ENCODE peak calls at places on chromosomes 12 and 14, in five cellular contexts. B is Karpas-422, Z is COR-L47, M is LoVo, T is activated T-cell treated with anti-CD3 and anti-CD28 coated beads for 1 hour. L is an unnamed sample.

GRCh38 chr12:10641735-10642500 is 28.5 kb upstream of the MAGOHB start:
- DNase-seq in T (no peak), B (no peak), M (peak; percentile 10), Z (no peak), L (no peak)

GRCh38 chr14:85634205-85634604 is 104.3 kb downstream of the FLRT2 start:
- DNase-seq in Z (no peak), B (no peak), M (no peak), T (no peak), L (no peak)

GRCh38 chr14:55482936-55483605 is 42.7 kb upstream of the TBPL2 start:
- DNase-seq in T (no peak), B (no peak), Z (no peak), M (no peak), L (no peak)

GRCh38 chr14:21063479-21063878 is 5.9 kb downstream of the RNASE8 start:
- DNase-seq in B (no peak), Z (no peak), T (no peak), M (no peak), L (no peak)

GRCh38 chr12:62744551-62744950 is 190.4 kb downstream of the PPM1H start:
- DNase-seq in Z (no peak), B (no peak), T (no peak), M (no peak), L (peak; percentile 63)

GRCh38 chr12:52351196-52352059 is 15.9 kb downstream of the KRT85 start:
- DNase-seq in Z (no peak), M (no peak), T (peak; percentile 42), B (no peak), L (no peak)

GRCh38 chr12:662541-663292 is 528 bp downstream of the NINJ2 start:
- DNase-seq in T (no peak), Z (no peak), M (no peak), B (peak; percentile 49), L (peak; percentile 20)

GRCh38 chr12:107238276-107238675 is 144.9 kb upstream of the CRY1 start:
- DNase-seq in M (no peak), Z (no peak), T (no peak), B (no peak), L (no peak)

GRCh38 chr14:50010752-50011151 is 105.6 kb downstream of the VCPKMT start:
- DNase-seq in Z (no peak), T (no peak), B (no peak), M (no peak), L (no peak)

GRCh38 chr14:99699861-99700260 is 15.8 kb downstream of the CYP46A1 start:
- DNase-seq in Z (no peak), B (no peak), T (no peak), M (no peak), L (no peak)

L was measured in HL-60.